ENCODE peak calls at places on chromosomes 12 and 14, in six cellular contexts. One of them, this sample, is unnamed.
A peak's percentile ranks its signal among the peaks of the same experiment; 100 is the strongest.

GRCh38 chr12:121166356-121166755 is 33.7 kb downstream of the P2RX7 start:
- DNase-seq in CD4-positive, alpha-beta memory T cell: no peak
- DNase-seq in heart right ventricle: no peak
- DNase-seq in psoas muscle: no peak
- DNase-seq in small intestine: no peak
- DNase-seq in Caco-2: peak; percentile 52
- DNase-seq in this sample: no peak

GRCh38 chr14:35444104-35444503 is 39.6 kb upstream of the NFKBIA start:
- DNase-seq in small intestine: no peak
- DNase-seq in Caco-2: no peak
- DNase-seq in psoas muscle: no peak
- DNase-seq in CD4-positive, alpha-beta memory T cell: no peak
- DNase-seq in heart right ventricle: no peak
- DNase-seq in this sample: no peak

GRCh38 chr14:75123991-75124390 is 2.9 kb downstream of the NEK9 start:
- DNase-seq in CD4-positive, alpha-beta memory T cell: no peak
- DNase-seq in Caco-2: no peak
- DNase-seq in small intestine: peak; percentile 65
- DNase-seq in heart right ventricle: no peak
- DNase-seq in psoas muscle: no peak
- DNase-seq in this sample: no peak

GRCh38 chr12:27975222-27976136 is 2.9 kb upstream of the PTHLH start:
- DNase-seq in CD4-positive, alpha-beta memory T cell: no peak
- DNase-seq in small intestine: no peak
- DNase-seq in heart right ventricle: peak; percentile 10
- DNase-seq in Caco-2: peak; percentile 61
- DNase-seq in psoas muscle: no peak
- DNase-seq in this sample: peak; percentile 70

GRCh38 chr14:22532345-22533056 is 56.5 kb downstream of the DAD1 start:
- DNase-seq in heart right ventricle: no peak
- DNase-seq in Caco-2: no peak
- DNase-seq in CD4-positive, alpha-beta memory T cell: no peak
- DNase-seq in small intestine: no peak
- DNase-seq in psoas muscle: no peak
- DNase-seq in this sample: no peak

GRCh38 chr12:107477946-107478610 is 207.5 kb upstream of the PWP1 start:
- DNase-seq in Caco-2: no peak
- DNase-seq in heart right ventricle: no peak
- DNase-seq in psoas muscle: no peak
- DNase-seq in small intestine: no peak
- DNase-seq in CD4-positive, alpha-beta memory T cell: no peak
- DNase-seq in this sample: no peak

GRCh38 chr12:48717252-48717695 is 767 bp upstream of the CCNT1 start:
- DNase-seq in psoas muscle: no peak
- DNase-seq in heart right ventricle: no peak
- DNase-seq in CD4-positive, alpha-beta memory T cell: no peak
- DNase-seq in Caco-2: no peak
- DNase-seq in small intestine: peak; percentile 13
- DNase-seq in this sample: no peak

GRCh38 chr14:22848391-22849164 is 12.2 kb downstream of the MMP14 start:
- DNase-seq in small intestine: no peak
- DNase-seq in psoas muscle: peak; percentile 86
- DNase-seq in Caco-2: no peak
- DNase-seq in heart right ventricle: peak; percentile 78
- DNase-seq in CD4-positive, alpha-beta memory T cell: no peak
- DNase-seq in this sample: peak; percentile 82

GRCh38 chr12:3342051-3342450 is 149.0 kb upstream of the PRMT8 start:
- DNase-seq in CD4-positive, alpha-beta memory T cell: no peak
- DNase-seq in Caco-2: peak; percentile 61
- DNase-seq in small intestine: no peak
- DNase-seq in heart right ventricle: peak; percentile 51
- DNase-seq in psoas muscle: no peak
- DNase-seq in this sample: peak; percentile 85

GRCh38 chr14:58501214-58501816 is 73.8 kb downstream of the KIAA0586 start:
- DNase-seq in small intestine: peak; percentile 52
- DNase-seq in CD4-positive, alpha-beta memory T cell: peak; percentile 28
- DNase-seq in heart right ventricle: no peak
- DNase-seq in psoas muscle: no peak
- DNase-seq in Caco-2: peak; percentile 41
- DNase-seq in this sample: no peak

GRCh38 chr14:103086771-103087342 is 2.8 kb downstream of the LBHD2 start:
- DNase-seq in small intestine: no peak
- DNase-seq in heart right ventricle: peak; percentile 9
- DNase-seq in psoas muscle: peak; percentile 2
- DNase-seq in CD4-positive, alpha-beta memory T cell: no peak
- DNase-seq in Caco-2: no peak
- DNase-seq in this sample: peak; percentile 13

GRCh38 chr14:91241848-91242247 is 2.7 kb downstream of the GPR68 start:
- DNase-seq in psoas muscle: no peak
- DNase-seq in heart right ventricle: no peak
- DNase-seq in Caco-2: no peak
- DNase-seq in small intestine: no peak
- DNase-seq in CD4-positive, alpha-beta memory T cell: peak; percentile 52
- DNase-seq in this sample: no peak

GRCh38 chr12:28390716-28391452 is 200.6 kb downstream of the CCDC91 start:
- DNase-seq in heart right ventricle: no peak
- DNase-seq in psoas muscle: no peak
- DNase-seq in Caco-2: no peak
- DNase-seq in small intestine: no peak
- DNase-seq in CD4-positive, alpha-beta memory T cell: no peak
- DNase-seq in this sample: no peak

GRCh38 chr12:129423041-129423580 is 480.7 kb downstream of the TMEM132D start:
- DNase-seq in CD4-positive, alpha-beta memory T cell: no peak
- DNase-seq in psoas muscle: no peak
- DNase-seq in heart right ventricle: no peak
- DNase-seq in small intestine: no peak
- DNase-seq in Caco-2: no peak
- DNase-seq in this sample: no peak

GRCh38 chr12:63805704-63806672 is 26.3 kb downstream of the RXYLT1 start:
- DNase-seq in heart right ventricle: no peak
- DNase-seq in Caco-2: no peak
- DNase-seq in psoas muscle: no peak
- DNase-seq in CD4-positive, alpha-beta memory T cell: no peak
- DNase-seq in small intestine: peak; percentile 51
- DNase-seq in this sample: no peak

GRCh38 chr14:82251434-82251833 is 717.8 kb upstream of the SEL1L start:
- DNase-seq in small intestine: no peak
- DNase-seq in CD4-positive, alpha-beta memory T cell: no peak
- DNase-seq in Caco-2: no peak
- DNase-seq in heart right ventricle: no peak
- DNase-seq in psoas muscle: no peak
- DNase-seq in this sample: no peak

GRCh38 chr14:57364659-57365450 is 25.5 kb upstream of the NAA30 start:
- DNase-seq in small intestine: no peak
- DNase-seq in psoas muscle: no peak
- DNase-seq in CD4-positive, alpha-beta memory T cell: no peak
- DNase-seq in Caco-2: no peak
- DNase-seq in heart right ventricle: no peak
- DNase-seq in this sample: no peak

GRCh38 chr12:44574586-44574985 is 301.5 kb downstream of the NELL2 start:
- DNase-seq in Caco-2: peak; percentile 12
- DNase-seq in small intestine: no peak
- DNase-seq in CD4-positive, alpha-beta memory T cell: no peak
- DNase-seq in psoas muscle: no peak
- DNase-seq in heart right ventricle: no peak
- DNase-seq in this sample: no peak

GRCh38 chr12:44565163-44565562 is 311.0 kb downstream of the NELL2 start:
- DNase-seq in heart right ventricle: no peak
- DNase-seq in Caco-2: no peak
- DNase-seq in small intestine: no peak
- DNase-seq in CD4-positive, alpha-beta memory T cell: no peak
- DNase-seq in psoas muscle: no peak
- DNase-seq in this sample: no peak

GRCh38 chr12:44573723-44574122 is 302.4 kb downstream of the NELL2 start:
- DNase-seq in psoas muscle: no peak
- DNase-seq in CD4-positive, alpha-beta memory T cell: no peak
- DNase-seq in small intestine: no peak
- DNase-seq in Caco-2: no peak
- DNase-seq in heart right ventricle: no peak
- DNase-seq in this sample: no peak

GRCh38 chr12:44571031-44571550 is 305.0 kb downstream of the NELL2 start:
- DNase-seq in psoas muscle: no peak
- DNase-seq in Caco-2: no peak
- DNase-seq in small intestine: no peak
- DNase-seq in CD4-positive, alpha-beta memory T cell: no peak
- DNase-seq in heart right ventricle: no peak
- DNase-seq in this sample: no peak
- H3K4me1 ChIP-seq in psoas muscle: no peaks in the 10 kb centered on the region
- H3K4me1 ChIP-seq in Caco-2: peaks cover 18% of the 10 kb centered on the region
- H3K4me1 ChIP-seq in small intestine: no peaks in the 10 kb centered on the region
- H3K4me1 ChIP-seq in CD4-positive, alpha-beta memory T cell: no peaks in the 10 kb centered on the region
- H3K4me1 ChIP-seq in heart right ventricle: no peaks in the 10 kb centered on the region
- H3K4me1 ChIP-seq in this sample: no peaks in the 10 kb centered on the region

GRCh38 chr14:29156096-29156495 is 389.5 kb downstream of the FOXG1 start:
- DNase-seq in CD4-positive, alpha-beta memory T cell: no peak
- DNase-seq in psoas muscle: no peak
- DNase-seq in Caco-2: no peak
- DNase-seq in heart right ventricle: no peak
- DNase-seq in small intestine: no peak
- DNase-seq in this sample: no peak
- H3K9me3 ChIP-seq in CD4-positive, alpha-beta memory T cell: no peaks in the 10 kb centered on the region
- H3K9me3 ChIP-seq in psoas muscle: no peaks in the 10 kb centered on the region
- H3K9me3 ChIP-seq in Caco-2: no peaks in the 10 kb centered on the region
- H3K9me3 ChIP-seq in heart right ventricle: no peaks in the 10 kb centered on the region
- H3K9me3 ChIP-seq in small intestine: no peaks in the 10 kb centered on the region
- H3K9me3 ChIP-seq in this sample: no peaks in the 10 kb centered on the region

GRCh38 chr12:46450279-46450748 is 77.7 kb upstream of the SLC38A2 start:
- DNase-seq in psoas muscle: peak; percentile 86
- DNase-seq in CD4-positive, alpha-beta memory T cell: no peak
- DNase-seq in heart right ventricle: peak; percentile 68
- DNase-seq in Caco-2: no peak
- DNase-seq in small intestine: peak; percentile 96
- DNase-seq in this sample: peak; percentile 77

GRCh38 chr12:46453428-46453827 is 80.9 kb upstream of the SLC38A2 start:
- DNase-seq in psoas muscle: no peak
- DNase-seq in heart right ventricle: no peak
- DNase-seq in small intestine: no peak
- DNase-seq in Caco-2: no peak
- DNase-seq in CD4-positive, alpha-beta memory T cell: no peak
- DNase-seq in this sample: no peak

GRCh38 chr12:46452776-46453175 is 80.2 kb upstream of the SLC38A2 start:
- DNase-seq in heart right ventricle: no peak
- DNase-seq in CD4-positive, alpha-beta memory T cell: no peak
- DNase-seq in small intestine: no peak
- DNase-seq in psoas muscle: no peak
- DNase-seq in Caco-2: no peak
- DNase-seq in this sample: no peak

GRCh38 chr12:46451276-46452021 is 78.9 kb upstream of the SLC38A2 start:
- DNase-seq in psoas muscle: no peak
- DNase-seq in heart right ventricle: no peak
- DNase-seq in Caco-2: no peak
- DNase-seq in small intestine: no peak
- DNase-seq in CD4-positive, alpha-beta memory T cell: no peak
- DNase-seq in this sample: no peak

DNA sequence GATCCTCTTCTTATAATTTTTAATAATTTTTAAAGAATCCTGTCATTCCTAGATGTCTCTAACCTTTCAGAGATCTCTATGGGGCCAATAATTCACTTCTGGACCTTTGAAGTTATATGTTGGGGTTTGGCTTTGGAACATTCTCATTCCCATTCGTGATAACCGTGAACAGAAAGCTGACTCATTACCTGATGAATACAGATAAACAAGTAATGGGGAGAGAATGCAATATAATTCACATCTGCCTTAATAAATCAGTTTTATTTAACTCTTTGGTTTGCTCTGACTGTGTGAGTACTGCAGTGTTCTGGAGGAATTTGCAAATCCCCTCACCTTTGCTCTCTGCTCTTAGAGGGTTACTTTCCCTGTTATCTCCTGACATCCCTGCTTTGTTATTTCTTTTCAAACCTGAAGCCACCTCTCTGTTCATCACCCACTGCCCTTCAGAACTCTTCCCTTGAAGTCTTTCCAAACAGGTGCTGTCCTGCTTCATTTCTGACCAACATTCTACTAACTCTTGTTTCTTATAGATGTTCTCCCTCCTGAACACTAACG is 79.6 kb upstream of the SLC38A2 start:
- DNase-seq in CD4-positive, alpha-beta memory T cell: no peak
- DNase-seq in psoas muscle: no peak
- DNase-seq in heart right ventricle: no peak
- DNase-seq in small intestine: peak; percentile 72
- DNase-seq in Caco-2: no peak
- DNase-seq in this sample: no peak
- H3K4me1 ChIP-seq in CD4-positive, alpha-beta memory T cell: peaks cover 23% of the 10 kb centered on the region
- H3K4me1 ChIP-seq in psoas muscle: peaks cover 55% of the 10 kb centered on the region
- H3K4me1 ChIP-seq in heart right ventricle: peaks cover 28% of the 10 kb centered on the region
- H3K4me1 ChIP-seq in small intestine: peaks cover 7% of the 10 kb centered on the region
- H3K4me1 ChIP-seq in Caco-2: peaks cover 54% of the 10 kb centered on the region
- H3K4me1 ChIP-seq in this sample: peaks cover 7% of the 10 kb centered on the region

GRCh38 chr12:17286874-17287273 is 680.9 kb upstream of the LMO3 start:
- DNase-seq in CD4-positive, alpha-beta memory T cell: no peak
- DNase-seq in Caco-2: no peak
- DNase-seq in heart right ventricle: no peak
- DNase-seq in psoas muscle: no peak
- DNase-seq in small intestine: no peak
- DNase-seq in this sample: no peak

GRCh38 chr12:17284873-17285272 is 678.9 kb upstream of the LMO3 start:
- DNase-seq in CD4-positive, alpha-beta memory T cell: no peak
- DNase-seq in Caco-2: no peak
- DNase-seq in small intestine: no peak
- DNase-seq in heart right ventricle: no peak
- DNase-seq in psoas muscle: no peak
- DNase-seq in this sample: no peak

GRCh38 chr12:17278946-17279345 is 673.0 kb upstream of the LMO3 start:
- DNase-seq in CD4-positive, alpha-beta memory T cell: no peak
- DNase-seq in psoas muscle: no peak
- DNase-seq in small intestine: no peak
- DNase-seq in heart right ventricle: no peak
- DNase-seq in Caco-2: no peak
- DNase-seq in this sample: no peak

GRCh38 chr12:17283563-17283962 is 677.6 kb upstream of the LMO3 start:
- DNase-seq in small intestine: no peak
- DNase-seq in heart right ventricle: no peak
- DNase-seq in Caco-2: peak; percentile 18
- DNase-seq in CD4-positive, alpha-beta memory T cell: no peak
- DNase-seq in psoas muscle: no peak
- DNase-seq in this sample: no peak
- H3K9me3 ChIP-seq in small intestine: no peaks in the 10 kb centered on the region
- H3K9me3 ChIP-seq in heart right ventricle: peaks cover 24% of the 10 kb centered on the region
- H3K9me3 ChIP-seq in Caco-2: peaks cover 24% of the 10 kb centered on the region
- H3K9me3 ChIP-seq in CD4-positive, alpha-beta memory T cell: no peaks in the 10 kb centered on the region
- H3K9me3 ChIP-seq in psoas muscle: peaks cover 10% of the 10 kb centered on the region
- H3K9me3 ChIP-seq in this sample: no peaks in the 10 kb centered on the region

GRCh38 chr14:68956728-68957127 is 22.4 kb downstream of the ACTN1 start:
- DNase-seq in CD4-positive, alpha-beta memory T cell: no peak
- DNase-seq in psoas muscle: no peak
- DNase-seq in small intestine: no peak
- DNase-seq in Caco-2: no peak
- DNase-seq in heart right ventricle: no peak
- DNase-seq in this sample: no peak
- H3K4me1 ChIP-seq in CD4-positive, alpha-beta memory T cell: peaks cover 27% of the 10 kb centered on the region
- H3K4me1 ChIP-seq in psoas muscle: peaks cover 26% of the 10 kb centered on the region
- H3K4me1 ChIP-seq in small intestine: no peaks in the 10 kb centered on the region
- H3K4me1 ChIP-seq in Caco-2: peaks cover 12% of the 10 kb centered on the region
- H3K4me1 ChIP-seq in heart right ventricle: peaks cover 95% of the 10 kb centered on the region
- H3K4me1 ChIP-seq in this sample: peaks cover 37% of the 10 kb centered on the region